ENCODE peak calls at places on chromosomes 7 and 10, in six cellular contexts. One of them, this sample, is unnamed.

GRCh38 chr7:3235322-3235721 is 65.7 kb upstream of the SDK1 start:
- DNase-seq in stimulated activated CD4-positive, alpha-beta T cell treated with anti-CD3 and anti-CD28 coated beads, Interleukin-15, amount 100 ng/mL, for 48 hours: no peak
- DNase-seq in HuH-7: no peak
- DNase-seq in T-helper 2 cell treated with Interferon-gamma antibody and Interleukin-4, amounts not matched to agents 5 μg/mL and 100 μg/mL, for 36 hours: no peak
- DNase-seq in NT2/D1: no peak
- DNase-seq in anterior cingulate cortex: no peak
- DNase-seq in this sample: no peak

GRCh38 chr7:3404490-3404889 is 103.4 kb downstream of the SDK1 start:
- DNase-seq in stimulated activated CD4-positive, alpha-beta T cell treated with anti-CD3 and anti-CD28 coated beads, Interleukin-15, amount 100 ng/mL, for 48 hours: no peak
- DNase-seq in HuH-7: no peak
- DNase-seq in T-helper 2 cell treated with Interferon-gamma antibody and Interleukin-4, amounts not matched to agents 5 μg/mL and 100 μg/mL, for 36 hours: no peak
- DNase-seq in NT2/D1: no peak
- DNase-seq in anterior cingulate cortex: no peak
- DNase-seq in this sample: no peak

GRCh38 chr10:80498833-80499671 is 38.6 kb upstream of the SH2D4B start:
- DNase-seq in stimulated activated CD4-positive, alpha-beta T cell treated with anti-CD3 and anti-CD28 coated beads, Interleukin-15, amount 100 ng/mL, for 48 hours: peak
- DNase-seq in HuH-7: peak
- DNase-seq in T-helper 2 cell treated with Interferon-gamma antibody and Interleukin-4, amounts not matched to agents 5 μg/mL and 100 μg/mL, for 36 hours: peak
- DNase-seq in NT2/D1: peak
- DNase-seq in anterior cingulate cortex: peak
- DNase-seq in this sample: peak

GRCh38 chr7:96989859-96990317 is 15.5 kb upstream of the DLX6 start:
- DNase-seq in stimulated activated CD4-positive, alpha-beta T cell treated with anti-CD3 and anti-CD28 coated beads, Interleukin-15, amount 100 ng/mL, for 48 hours: no peak
- DNase-seq in HuH-7: no peak
- DNase-seq in T-helper 2 cell treated with Interferon-gamma antibody and Interleukin-4, amounts not matched to agents 5 μg/mL and 100 μg/mL, for 36 hours: no peak
- DNase-seq in NT2/D1: no peak
- DNase-seq in anterior cingulate cortex: no peak
- DNase-seq in this sample: no peak

GRCh38 chr7:91929463-91929862 is 11.2 kb upstream of the AKAP9 start:
- DNase-seq in stimulated activated CD4-positive, alpha-beta T cell treated with anti-CD3 and anti-CD28 coated beads, Interleukin-15, amount 100 ng/mL, for 48 hours: no peak
- DNase-seq in HuH-7: no peak
- DNase-seq in T-helper 2 cell treated with Interferon-gamma antibody and Interleukin-4, amounts not matched to agents 5 μg/mL and 100 μg/mL, for 36 hours: no peak
- DNase-seq in NT2/D1: no peak
- DNase-seq in anterior cingulate cortex: no peak
- DNase-seq in this sample: no peak

GRCh38 chr7:8085420-8085819 is 116.8 kb downstream of the GLCCI1 start:
- DNase-seq in stimulated activated CD4-positive, alpha-beta T cell treated with anti-CD3 and anti-CD28 coated beads, Interleukin-15, amount 100 ng/mL, for 48 hours: no peak
- DNase-seq in HuH-7: no peak
- DNase-seq in T-helper 2 cell treated with Interferon-gamma antibody and Interleukin-4, amounts not matched to agents 5 μg/mL and 100 μg/mL, for 36 hours: no peak
- DNase-seq in NT2/D1: no peak
- DNase-seq in anterior cingulate cortex: no peak
- DNase-seq in this sample: no peak

GRCh38 chr10:5594271-5595036 is 69.7 kb downstream of the CALML3 start:
- DNase-seq in stimulated activated CD4-positive, alpha-beta T cell treated with anti-CD3 and anti-CD28 coated beads, Interleukin-15, amount 100 ng/mL, for 48 hours: no peak
- DNase-seq in HuH-7: no peak
- DNase-seq in T-helper 2 cell treated with Interferon-gamma antibody and Interleukin-4, amounts not matched to agents 5 μg/mL and 100 μg/mL, for 36 hours: no peak
- DNase-seq in NT2/D1: no peak
- DNase-seq in anterior cingulate cortex: no peak
- DNase-seq in this sample: no peak

GRCh38 chr7:120732256-120732655 is 125.7 kb downstream of the TSPAN12 start:
- DNase-seq in stimulated activated CD4-positive, alpha-beta T cell treated with anti-CD3 and anti-CD28 coated beads, Interleukin-15, amount 100 ng/mL, for 48 hours: no peak
- DNase-seq in HuH-7: no peak
- DNase-seq in T-helper 2 cell treated with Interferon-gamma antibody and Interleukin-4, amounts not matched to agents 5 μg/mL and 100 μg/mL, for 36 hours: no peak
- DNase-seq in NT2/D1: no peak
- DNase-seq in anterior cingulate cortex: no peak
- DNase-seq in this sample: no peak

GRCh38 chr7:117875566-117875965 is 2.3 kb upstream of the CTTNBP2 start:
- DNase-seq in stimulated activated CD4-positive, alpha-beta T cell treated with anti-CD3 and anti-CD28 coated beads, Interleukin-15, amount 100 ng/mL, for 48 hours: no peak
- DNase-seq in HuH-7: peak
- DNase-seq in T-helper 2 cell treated with Interferon-gamma antibody and Interleukin-4, amounts not matched to agents 5 μg/mL and 100 μg/mL, for 36 hours: no peak
- DNase-seq in NT2/D1: peak
- DNase-seq in anterior cingulate cortex: no peak
- DNase-seq in this sample: no peak

GRCh38 chr7:7895754-7896153 is 72.8 kb upstream of the GLCCI1 start:
- DNase-seq in stimulated activated CD4-positive, alpha-beta T cell treated with anti-CD3 and anti-CD28 coated beads, Interleukin-15, amount 100 ng/mL, for 48 hours: no peak
- DNase-seq in HuH-7: no peak
- DNase-seq in T-helper 2 cell treated with Interferon-gamma antibody and Interleukin-4, amounts not matched to agents 5 μg/mL and 100 μg/mL, for 36 hours: no peak
- DNase-seq in NT2/D1: no peak
- DNase-seq in anterior cingulate cortex: no peak
- DNase-seq in this sample: no peak